ENCODE peak calls at places on chromosomes 3 and 15, in nine cellular contexts. L, Q, V, J, G, F, B, N and H are unnamed samples.

GRCh38 chr3:123613543-123613942 is 28.7 kb upstream of the HACD2 start:
- DNase-seq in J (no peak), N (no peak), L (no peak), V (no peak), G (no peak), Q (no peak), F (no peak), B (no peak), H (no peak)

GRCh38 chr3:196406806-196407470 is 25.3 kb downstream of the UBXN7 start:
- DNase-seq in V (no peak), L (no peak), F (no peak), J (peak), N (no peak), B (peak), Q (no peak), G (no peak), H (no peak)

GRCh38 chr15:27479232-27480140 is 508.5 kb downstream of the GABRG3 start:
- DNase-seq in G (peak), J (no peak), B (no peak), Q (peak), L (no peak), F (no peak), V (no peak), N (no peak), H (no peak)

GRCh38 chr3:14280326-14280725 is 101.7 kb downstream of the LSM3 start:
- DNase-seq in J (peak), F (no peak), L (no peak), G (no peak), Q (no peak), V (no peak), B (no peak), N (no peak), H (no peak)

GRCh38 chr3:83928903-83929302 is 1029.9 kb upstream of the CADM2 start:
- DNase-seq in G (no peak), J (no peak), L (no peak), V (no peak), N (no peak), Q (no peak), B (no peak), F (no peak), H (no peak)

GRCh38 chr15:25554640-25555039 is 115.8 kb upstream of the UBE3A start:
- DNase-seq in L (no peak), N (no peak), V (no peak), B (no peak), F (no peak), Q (no peak), J (no peak), G (no peak), H (no peak)

GRCh38 chr3:176724360-176724759 is 472.9 kb downstream of the TBL1XR1 start:
- DNase-seq in B (no peak), N (no peak), J (no peak), L (no peak), G (no peak), V (no peak), Q (no peak), F (no peak), H (no peak)

GRCh38 chr3:51680663-51681230 is 9.7 kb downstream of the TEX264 start:
- DNase-seq in F (no peak), N (no peak), B (no peak), L (no peak), G (no peak), J (no peak), V (no peak), Q (no peak), H (no peak)

GRCh38 chr15:92968926-92969664 is 69.0 kb downstream of the CHD2 start:
- DNase-seq in N (no peak), V (no peak), F (no peak), Q (no peak), J (no peak), G (no peak), L (no peak), B (no peak), H (no peak)

GRCh38 chr3:66493464-66494099 is 7.2 kb downstream of the LRIG1 start:
- DNase-seq in L (no peak), B (no peak), F (no peak), Q (no peak), V (no peak), J (no peak), G (no peak), N (no peak), H (no peak)

GRCh38 chr3:186519021-186519658 is 25.0 kb downstream of the CRYGS start:
- DNase-seq in V (no peak), J (no peak), B (no peak), N (no peak), Q (no peak), F (peak), G (no peak), L (no peak), H (no peak)

GRCh38 chr15:85582719-85583089 is 202.3 kb downstream of the AKAP13 start:
- DNase-seq in B (no peak), G (no peak), Q (no peak), N (no peak), V (no peak), F (peak), L (no peak), J (no peak), H (no peak)

GRCh38 chr3:76024640-76025039 is 239.3 kb upstream of the ZNF717 start:
- DNase-seq in L (no peak), B (peak), F (no peak), Q (no peak), J (no peak), V (no peak), N (peak), G (peak), H (no peak)

GRCh38 chr3:53744351-53744750 is 101.9 kb downstream of the CHDH start:
- DNase-seq in F (no peak), G (peak), L (no peak), B (no peak), V (no peak), Q (no peak), J (no peak), N (no peak), H (no peak)

GRCh38 chr15:45168751-45169551 is 18.8 kb downstream of the SHF start:
- DNase-seq in V (no peak), Q (no peak), L (no peak), B (no peak), J (no peak), N (no peak), F (no peak), G (no peak), H (no peak)

GRCh38 chr3:66525771-66526170 is 24.9 kb upstream of the LRIG1 start:
- DNase-seq in B (no peak), V (no peak), L (no peak), G (no peak), Q (no peak), J (no peak), N (no peak), F (no peak), H (no peak)

GRCh38 chr15:95365615-95366107 is 964.8 kb upstream of the NR2F2 start:
- DNase-seq in N (no peak), V (no peak), Q (no peak), L (no peak), F (no peak), G (no peak), J (no peak), B (no peak), H (peak)

GRCh38 chr3:128794067-128794768 is 68.2 kb downstream of the RAB7A start:
- DNase-seq in B (peak), Q (no peak), J (peak), F (peak), N (no peak), G (no peak), V (no peak), L (peak), H (no peak)

GRCh38 chr15:25846377-25846776 is 16.8 kb downstream of the ATP10A start:
- DNase-seq in F (peak), G (no peak), Q (no peak), J (no peak), L (no peak), V (no peak), N (no peak), B (no peak), H (no peak)

GRCh38 chr15:56817266-56817665 is 84.0 kb upstream of the ZNF280D start:
- DNase-seq in G (no peak), J (peak), L (peak), Q (peak), B (peak), N (peak), F (no peak), V (no peak), H (no peak)

GRCh38 chr15:80480909-80481308 is 76.7 kb downstream of the ARNT2 start:
- DNase-seq in Q (no peak), V (no peak), J (peak), B (peak), L (peak), N (no peak), F (no peak), G (no peak), H (no peak)

GRCh38 chr3:64437126-64437525 is 211.9 kb upstream of the PRICKLE2 start:
- DNase-seq in B (no peak), V (no peak), N (no peak), G (no peak), F (no peak), L (no peak), J (no peak), Q (no peak), H (no peak)

GRCh38 chr3:94011208-94011842 is 17.1 kb downstream of the STX19 start:
- DNase-seq in V (no peak), J (no peak), G (no peak), N (no peak), B (no peak), L (no peak), F (no peak), Q (no peak), H (no peak)

GRCh38 chr3:126197854-126198584 is 17.6 kb upstream of the ALDH1L1 start:
- DNase-seq in V (no peak), L (no peak), G (peak), Q (no peak), J (peak), B (peak), F (peak), N (peak), H (no peak)

GRCh38 chr15:28085489-28086174 is 13.5 kb downstream of the OCA2 start:
- DNase-seq in B (no peak), N (no peak), Q (no peak), L (no peak), V (no peak), J (no peak), F (no peak), G (no peak), H (no peak)